ENCODE peak calls at places on chromosomes 13 and 19, in seven cellular contexts. M, G, Q, A, B, E and K are unnamed samples.

GRCh38 chr19:49840321-49840720 is 10.6 kb upstream of the PTOV1 start:
- ATAC-seq in G (no peak), A (no peak), E (no peak), Q (no peak), B (no peak), M (no peak), K (no peak)

GRCh38 chr19:21022996-21023395 is 2.5 kb downstream of the ZNF430 start:
- ATAC-seq in A (peak; percentile 53), G (no peak), M (peak; percentile 47), Q (no peak), E (peak; percentile 24), B (peak; percentile 19), K (no peak)

GRCh38 chr19:19619849-19620210 is 1.3 kb upstream of the PBX4 start:
- ATAC-seq in M (no peak), E (no peak), B (no peak), G (no peak), Q (no peak), A (no peak), K (no peak)

GRCh38 chr13:20340136-20340758 is 108.1 kb upstream of the GJB6 start:
- ATAC-seq in M (no peak), A (no peak), B (no peak), G (no peak), Q (peak; percentile 74), E (no peak), K (peak; percentile 41)

GRCh38 chr19:12611361-12611699 is 610 bp downstream of the ZNF791 start:
- ATAC-seq in E (peak; percentile 88), A (peak; percentile 74), B (no peak), M (peak; percentile 69), G (no peak), Q (peak; percentile 81), K (peak; percentile 80)

GRCh38 chr13:45538382-45538781 is 73.6 kb downstream of the COG3 start:
- ATAC-seq in B (peak; percentile 53), G (no peak), A (no peak), M (peak; percentile 18), E (no peak), Q (no peak), K (no peak)

GRCh38 chr13:73859841-73860240 is 274.4 kb downstream of the KLF12 start:
- ATAC-seq in B (no peak), E (no peak), Q (no peak), A (no peak), M (no peak), G (peak; percentile 73), K (no peak)

GRCh38 chr19:46065486-46065885 is 24.7 kb upstream of the IGFL4 start:
- ATAC-seq in A (no peak), M (peak; percentile 9), E (no peak), B (no peak), G (no peak), Q (no peak), K (no peak)

GRCh38 chr13:47251771-47252170 is 354.9 kb upstream of the HTR2A start:
- ATAC-seq in M (no peak), Q (no peak), A (no peak), B (no peak), G (no peak), E (no peak), K (peak; percentile 54)

GRCh38 chr19:51377422-51377821 is 5.0 kb upstream of the NKG7 start:
- ATAC-seq in B (no peak), M (no peak), E (no peak), G (no peak), A (no peak), Q (no peak), K (no peak)

GRCh38 chr13:27997904-27998522 is 9.5 kb upstream of the URAD start:
- ATAC-seq in A (no peak), M (peak; percentile 54), G (no peak), B (peak; percentile 71), Q (peak; percentile 36), E (no peak), K (peak; percentile 86)

GRCh38 chr19:32322541-32322940 is 22.9 kb upstream of the ZNF507 start:
- ATAC-seq in B (no peak), G (no peak), A (no peak), E (no peak), Q (no peak), M (peak; percentile 70), K (no peak)

GRCh38 chr13:40495620-40496001 is 170.8 kb downstream of the FOXO1 start:
- ATAC-seq in B (no peak), Q (no peak), G (no peak), A (no peak), M (no peak), E (no peak), K (no peak)

GRCh38 chr19:55225415-55225958 is 3.1 kb downstream of the TMEM86B start:
- ATAC-seq in Q (no peak), E (no peak), A (no peak), B (no peak), G (no peak), M (no peak), K (no peak)

GRCh38 chr19:41297628-41298326 is 12.2 kb upstream of the CCDC97 start:
- ATAC-seq in Q (peak; percentile 36), G (peak; percentile 47), M (no peak), A (no peak), B (peak; percentile 37), E (peak; percentile 9), K (no peak)

GRCh38 chr19:5679289-5680082 is 830 bp downstream of the MICOS13 start:
- ATAC-seq in Q (no peak), B (no peak), A (no peak), E (no peak), M (no peak), G (no peak), K (peak; percentile 13)

GRCh38 chr13:34591801-34592454 is 350.1 kb upstream of the NBEA start:
- ATAC-seq in Q (peak; percentile 63), M (no peak), G (no peak), E (no peak), A (peak; percentile 50), B (no peak), K (no peak)

GRCh38 chr13:102392810-102393209 is 9.0 kb downstream of the FGF14 start:
- ATAC-seq in Q (no peak), E (no peak), G (no peak), M (no peak), A (no peak), B (peak; percentile 67), K (no peak)

GRCh38 chr13:39461685-39462266 is 141.2 kb downstream of the LHFPL6 start:
- ATAC-seq in A (no peak), G (no peak), Q (no peak), B (no peak), M (no peak), E (peak; percentile 67), K (peak; percentile 37)

GRCh38 chr13:112713517-112714253 is 23.8 kb downstream of the ATP11A start:
- ATAC-seq in A (no peak), Q (no peak), E (no peak), G (no peak), B (no peak), M (no peak), K (no peak)

GRCh38 chr13:75480691-75481175 is 1.2 kb downstream of the TBC1D4 start:
- ATAC-seq in A (peak; percentile 45), B (peak; percentile 24), E (peak; percentile 52), Q (peak; percentile 15), M (peak; percentile 37), G (peak; percentile 14), K (peak; percentile 5)

GRCh38 chr19:34408421-34408820 is 4.2 kb downstream of the PDCD2L start:
- ATAC-seq in B (no peak), E (no peak), G (no peak), Q (no peak), A (no peak), M (no peak), K (no peak)

GRCh38 chr13:33233547-33233946 is 52.0 kb downstream of the STARD13 start:
- ATAC-seq in A (no peak), Q (no peak), B (no peak), G (no peak), E (no peak), M (no peak), K (no peak)

GRCh38 chr13:58979851-58980250 is 1183.9 kb downstream of the DIAPH3 start:
- ATAC-seq in E (no peak), A (no peak), G (no peak), M (no peak), B (no peak), Q (no peak), K (no peak)

GRCh38 chr13:114268344-114269280 is 12.8 kb upstream of the UPF3A start:
- ATAC-seq in B (peak; percentile 60), Q (no peak), M (no peak), A (no peak), G (peak; percentile 77), E (peak; percentile 21), K (no peak)

GRCh38 chr13:100129605-100130004 is 40.7 kb downstream of the PCCA start:
- ATAC-seq in A (no peak), Q (no peak), B (no peak), E (peak; percentile 58), G (no peak), M (no peak), K (no peak)

GRCh38 chr19:14127929-14128509 is 8.4 kb downstream of the ASF1B start:
- ATAC-seq in B (no peak), M (no peak), Q (peak; percentile 61), A (peak; percentile 60), G (no peak), E (peak; percentile 84), K (no peak)